ENCODE peak calls at places on chromosomes 5 and 9, in four cellular contexts. A is GM12878, L is K562, E is SK-N-SH. V is an unnamed sample.
A peak's percentile ranks its signal among the peaks of the same experiment; 100 is the strongest.

GRCh38 chr9:17782750-17783149 is 203.9 kb downstream of the SH3GL2 start:
- DNase-seq in A (no peak), L (no peak), E (no peak), V (no peak)

GRCh38 chr9:92850898-92851297 is 26.9 kb downstream of the ZNF484 start:
- DNase-seq in A (no peak), L (no peak), E (no peak), V (no peak)

GRCh38 chr9:113244556-113244955 is 23.2 kb downstream of the SLC31A1 start:
- DNase-seq in A (no peak), L (no peak), E (no peak), V (no peak)

GRCh38 chr9:107638922-107639321 is 149.4 kb upstream of the KLF4 start:
- DNase-seq in A (no peak), L (no peak), E (no peak), V (no peak)

GRCh38 chr5:56995605-56996004 is 43.7 kb upstream of the MIER3 start:
- DNase-seq in A (no peak), L (no peak), E (no peak), V (no peak)

GRCh38 chr5:180830253-180831138 is 27.9 kb upstream of the MGAT1 start:
- DNase-seq in A (no peak), L (peak; percentile 79), E (peak; percentile 69), V (peak; percentile 63)

GRCh38 chr5:4294878-4295277 is 699.2 kb downstream of the IRX1 start:
- DNase-seq in A (no peak), L (no peak), E (no peak), V (no peak)

GRCh38 chr5:87729786-87730185 is 317.1 kb upstream of the CCNH start:
- DNase-seq in A (no peak), L (no peak), E (no peak), V (no peak)

GRCh38 chr5:1661831-1662558 is 137.6 kb downstream of the MRPL36 start:
- DNase-seq in A (no peak), L (no peak), E (no peak), V (no peak)

GRCh38 chr5:154962494-154962893 is 21.6 kb downstream of the MRPL22 start:
- DNase-seq in A (no peak), L (no peak), E (no peak), V (no peak)

GRCh38 chr5:104178066-104178465 is 615.5 kb upstream of the NUDT12 start:
- DNase-seq in A (no peak), L (no peak), E (no peak), V (no peak)

DNA sequence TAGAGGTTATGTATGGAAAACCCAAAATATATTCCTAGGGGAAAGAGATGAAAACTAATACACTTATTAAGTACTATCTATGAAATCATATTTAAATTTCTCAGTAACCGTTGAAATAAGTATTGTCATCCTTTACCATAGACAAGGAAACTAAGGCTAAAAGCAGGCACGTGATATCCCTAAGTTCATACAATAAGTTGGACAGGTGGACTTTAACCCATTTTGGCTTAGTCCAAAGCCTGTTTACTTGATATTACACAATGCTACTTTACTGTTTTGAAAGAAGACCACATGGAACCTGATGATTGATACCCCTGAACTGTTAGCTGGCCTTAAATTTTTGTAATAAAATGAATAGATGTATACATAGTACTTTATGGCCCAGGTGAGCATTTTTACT is 3.5 kb downstream of the NFX1 start:
- DNase-seq in A (no peak), L (no peak), E (no peak), V (no peak)
- TF ChIP-seq USF1 in A (no peak), L (no peak), E (no peak), V (no peak)

DNA sequence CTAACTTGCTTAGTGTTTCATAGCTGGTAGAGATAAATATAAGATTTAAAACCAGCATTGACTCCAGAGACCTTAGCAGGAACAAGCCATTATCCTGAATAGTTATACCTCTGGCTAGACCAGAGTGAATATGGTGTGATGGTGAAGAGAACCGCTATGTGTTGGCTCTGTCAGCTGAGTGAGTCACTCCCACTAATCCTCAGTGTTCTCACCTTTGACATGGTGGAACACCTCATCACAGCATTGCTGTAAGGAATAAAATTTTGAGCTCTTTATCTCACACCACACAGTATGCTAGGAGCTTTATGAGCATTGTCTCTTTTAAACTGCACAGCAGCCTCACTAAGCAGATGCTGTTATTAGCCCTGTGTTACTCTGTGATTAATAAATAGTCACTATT is 90.7 kb upstream of the DHFR start:
- DNase-seq in A (no peak), L (no peak), E (no peak), V (no peak)
- TF ChIP-seq USF1 in A (no peak), L (no peak), E (no peak), V (no peak)

DNA sequence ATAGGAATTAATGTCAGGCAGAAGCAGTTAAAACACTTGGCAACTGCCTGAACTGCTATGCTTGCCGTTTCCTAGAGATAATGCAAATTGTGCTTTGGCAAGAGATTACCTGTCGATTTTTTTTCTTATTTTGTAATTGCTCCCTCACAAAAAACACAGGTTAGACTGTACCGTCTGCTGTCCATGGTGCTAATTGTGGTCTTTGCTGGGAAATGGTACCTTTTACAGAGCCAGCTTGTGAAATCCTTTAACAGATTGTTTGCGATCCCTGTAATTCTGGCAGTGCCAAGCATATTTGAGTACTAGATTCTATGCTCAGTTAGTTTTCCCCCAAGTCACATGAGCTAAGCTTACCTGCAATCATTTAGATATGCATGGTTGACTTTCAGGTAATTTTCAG is 2125.8 kb upstream of the WWC1 start:
- DNase-seq in A (no peak), L (no peak), E (no peak), V (peak; percentile 22)
- TF ChIP-seq USF1 in A (no peak), L (no peak), E (no peak), V (no peak)

GRCh38 chr5:72529383-72529782 is 22.2 kb upstream of the ZNF366 start:
- DNase-seq in A (no peak), L (no peak), E (no peak), V (no peak)
- TF ChIP-seq USF1 in A (no peak), L (no peak), E (no peak), V (no peak)

GRCh38 chr9:98707158-98708102 is 1.3 kb downstream of the GABBR2 start:
- DNase-seq in A (no peak), L (peak; percentile 70), E (peak; percentile 84), V (peak; percentile 88)

GRCh38 chr9:98708933-98709911 is at the start of gene GABBR2:
- DNase-seq in A (no peak), L (no peak), E (peak; percentile 62), V (peak; percentile 61)

GRCh38 chr9:98708103-98708932 is 417 bp downstream of the GABBR2 start:
- DNase-seq in A (no peak), L (no peak), E (peak; percentile 56), V (peak; percentile 23)

GRCh38 chr9:98712987-98713386 is 4.3 kb upstream of the GABBR2 start:
- DNase-seq in A (no peak), L (no peak), E (no peak), V (no peak)

DNA sequence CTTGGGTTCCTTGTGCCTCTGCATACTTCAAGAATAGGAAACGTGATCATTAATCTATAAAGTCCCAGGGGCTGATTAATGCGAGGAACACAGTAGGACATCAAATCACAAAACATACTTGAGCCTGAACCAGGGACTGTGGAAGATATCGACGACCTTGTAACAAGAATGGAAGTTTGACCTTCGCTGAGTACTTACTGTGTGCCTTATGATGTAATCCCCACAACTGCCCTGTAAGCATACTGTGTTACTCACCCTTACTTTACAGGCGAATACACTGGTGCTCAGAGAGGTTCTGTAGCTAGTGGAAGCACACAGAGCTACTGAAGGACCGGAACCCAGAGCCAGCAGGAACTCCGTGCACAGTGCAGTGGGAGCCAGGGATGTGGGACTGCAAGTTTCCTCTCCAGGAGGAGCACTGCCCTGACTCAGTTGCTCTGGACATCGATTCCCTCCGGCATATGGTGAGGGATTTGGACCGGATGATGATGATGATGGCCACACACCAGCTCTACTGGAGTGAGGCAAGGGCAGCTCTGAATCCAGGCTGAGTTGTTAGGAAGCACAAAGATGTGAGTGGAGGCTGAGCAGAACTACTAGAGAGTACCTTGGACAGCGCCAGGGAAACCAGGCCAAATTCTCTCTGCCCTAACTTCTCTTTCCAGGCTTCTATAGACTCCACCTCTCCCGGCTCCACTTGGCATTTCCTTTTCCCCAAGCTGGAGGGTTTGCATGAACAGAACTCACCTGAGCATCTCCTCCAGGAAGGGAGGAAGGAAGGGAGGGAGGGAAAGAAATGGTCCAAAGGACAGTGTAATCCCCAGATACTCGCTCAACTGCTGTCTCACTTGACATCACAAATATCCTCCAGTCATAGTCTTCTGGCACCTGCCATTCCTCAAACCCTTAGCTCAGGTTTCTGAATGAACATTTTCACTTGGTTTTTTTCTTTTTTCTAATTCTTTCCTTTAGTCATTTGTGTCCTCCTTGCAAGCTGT is 1.5 kb upstream of the GABBR2 start:
- DNase-seq in A (no peak), L (no peak), E (no peak), V (peak; percentile 18)
- TF ChIP-seq USF1 in A (no peak), L (no peak), E (no peak), V (no peak)

DNA sequence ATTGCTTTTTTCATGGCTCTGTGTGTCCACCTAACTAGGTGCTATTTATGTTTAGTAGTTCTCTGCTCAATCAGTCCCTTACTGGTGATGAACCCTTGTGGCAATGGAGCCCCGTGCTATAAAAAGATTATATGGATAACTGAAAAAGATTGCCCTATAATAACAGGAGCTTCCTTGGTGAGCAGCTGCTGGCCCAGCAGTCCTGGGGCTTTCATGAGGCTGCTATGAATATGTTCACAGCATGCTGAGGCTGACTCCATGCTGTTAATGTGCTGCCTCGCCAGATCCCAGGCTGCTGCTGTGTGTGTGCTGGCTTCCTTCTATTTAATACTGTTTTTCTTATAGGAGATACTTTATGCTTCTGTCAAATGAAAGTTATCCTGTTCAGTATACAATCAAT is 357.5 kb downstream of the TAF11L14 start:
- DNase-seq in A (no peak), L (no peak), E (no peak), V (no peak)
- TF ChIP-seq USF1 in A (no peak), L (no peak), E (no peak), V (no peak)

GRCh38 chr9:125537442-125538091 is 169.4 kb downstream of the MAPKAP1 start:
- DNase-seq in A (no peak), L (no peak), E (no peak), V (no peak)

GRCh38 chr9:125540497-125540896 is 166.5 kb downstream of the MAPKAP1 start:
- DNase-seq in A (no peak), L (no peak), E (no peak), V (no peak)

GRCh38 chr9:125534934-125535701 is 171.9 kb downstream of the MAPKAP1 start:
- DNase-seq in A (no peak), L (no peak), E (no peak), V (no peak)

GRCh38 chr9:125536184-125537152 is 170.5 kb downstream of the MAPKAP1 start:
- DNase-seq in A (no peak), L (no peak), E (no peak), V (no peak)

GRCh38 chr9:125538092-125538473 is 168.9 kb downstream of the MAPKAP1 start:
- DNase-seq in A (no peak), L (peak; percentile 39), E (no peak), V (no peak)
- TF ChIP-seq USF1 in A (no peak), L (no peak), E (no peak), V (no peak)

GRCh38 chr5:15365040-15365439 is 134.9 kb upstream of the FBXL7 start:
- DNase-seq in A (no peak), L (no peak), E (no peak), V (no peak)

GRCh38 chr5:15368835-15369234 is 131.1 kb upstream of the FBXL7 start:
- DNase-seq in A (no peak), L (no peak), E (no peak), V (no peak)

GRCh38 chr5:15367501-15367900 is 132.5 kb upstream of the FBXL7 start:
- DNase-seq in A (no peak), L (no peak), E (no peak), V (no peak)

GRCh38 chr5:15366676-15367391 is 133.1 kb upstream of the FBXL7 start:
- DNase-seq in A (no peak), L (no peak), E (no peak), V (no peak)
- TF ChIP-seq USF1 in A (no peak), L (no peak), E (no peak), V (no peak)

V was measured in WTC11.